ENCODE peak calls at places on chromosome 10, in seven cellular contexts. One of them, this sample, is unnamed.
A peak's percentile ranks its signal among the peaks of the same experiment; 100 is the strongest.

GRCh38 chr10:49457686-49458085 is 61.8 kb upstream of the DRGX start:
- DNase-seq in fibroblast of lung: peak; percentile 30
- DNase-seq in chondrocyte: no peak
- DNase-seq in T-helper 9 cell: no peak
- DNase-seq in KBM-7: no peak
- DNase-seq in activated B cell treated with CpG ODN at 0.5 μM for 24 hours: no peak
- DNase-seq in 8988T: no peak
- DNase-seq in this sample: no peak

GRCh38 chr10:127524869-127525268 is 24.2 kb upstream of the NPS start:
- DNase-seq in 8988T: no peak
- DNase-seq in fibroblast of lung: no peak
- DNase-seq in T-helper 9 cell: no peak
- DNase-seq in KBM-7: no peak
- DNase-seq in chondrocyte: no peak
- DNase-seq in activated B cell treated with CpG ODN at 0.5 μM for 24 hours: no peak
- DNase-seq in this sample: no peak

GRCh38 chr10:4982764-4983226 is 19.6 kb downstream of the AKR1C1 start:
- DNase-seq in T-helper 9 cell: no peak
- DNase-seq in 8988T: no peak
- DNase-seq in fibroblast of lung: peak; percentile 9
- DNase-seq in KBM-7: no peak
- DNase-seq in activated B cell treated with CpG ODN at 0.5 μM for 24 hours: no peak
- DNase-seq in chondrocyte: no peak
- DNase-seq in this sample: no peak

GRCh38 chr10:100826983-100827818 is 81.8 kb downstream of the PAX2 start:
- DNase-seq in T-helper 9 cell: peak; percentile 10
- DNase-seq in chondrocyte: no peak
- DNase-seq in activated B cell treated with CpG ODN at 0.5 μM for 24 hours: peak; percentile 52
- DNase-seq in fibroblast of lung: no peak
- DNase-seq in KBM-7: peak; percentile 66
- DNase-seq in 8988T: peak; percentile 95
- DNase-seq in this sample: no peak

GRCh38 chr10:5442056-5442989 is 30.0 kb downstream of the NET1 start:
- DNase-seq in 8988T: no peak
- DNase-seq in T-helper 9 cell: no peak
- DNase-seq in fibroblast of lung: no peak
- DNase-seq in activated B cell treated with CpG ODN at 0.5 μM for 24 hours: no peak
- DNase-seq in KBM-7: peak; percentile 80
- DNase-seq in chondrocyte: no peak
- DNase-seq in this sample: no peak

GRCh38 chr10:106278385-106278784 is 886.1 kb downstream of the SORCS1 start:
- DNase-seq in KBM-7: no peak
- DNase-seq in fibroblast of lung: no peak
- DNase-seq in T-helper 9 cell: no peak
- DNase-seq in 8988T: no peak
- DNase-seq in activated B cell treated with CpG ODN at 0.5 μM for 24 hours: no peak
- DNase-seq in chondrocyte: no peak
- DNase-seq in this sample: no peak

GRCh38 chr10:70656489-70656888 is 15.8 kb upstream of the ADAMTS14 start:
- DNase-seq in chondrocyte: peak; percentile 68
- DNase-seq in activated B cell treated with CpG ODN at 0.5 μM for 24 hours: no peak
- DNase-seq in KBM-7: peak; percentile 69
- DNase-seq in fibroblast of lung: peak; percentile 100
- DNase-seq in 8988T: no peak
- DNase-seq in T-helper 9 cell: no peak
- DNase-seq in this sample: peak; percentile 64

GRCh38 chr10:72255977-72256729 is 17.6 kb upstream of the DDIT4 start:
- DNase-seq in fibroblast of lung: no peak
- DNase-seq in chondrocyte: no peak
- DNase-seq in activated B cell treated with CpG ODN at 0.5 μM for 24 hours: no peak
- DNase-seq in KBM-7: no peak
- DNase-seq in 8988T: no peak
- DNase-seq in T-helper 9 cell: no peak
- DNase-seq in this sample: peak; percentile 1

GRCh38 chr10:25907247-25907646 is 26.8 kb upstream of the MYO3A start:
- DNase-seq in KBM-7: no peak
- DNase-seq in T-helper 9 cell: no peak
- DNase-seq in fibroblast of lung: no peak
- DNase-seq in chondrocyte: no peak
- DNase-seq in activated B cell treated with CpG ODN at 0.5 μM for 24 hours: no peak
- DNase-seq in 8988T: no peak
- DNase-seq in this sample: no peak

GRCh38 chr10:85124592-85124991 is 796.2 kb downstream of the CCSER2 start:
- DNase-seq in fibroblast of lung: no peak
- DNase-seq in KBM-7: no peak
- DNase-seq in activated B cell treated with CpG ODN at 0.5 μM for 24 hours: no peak
- DNase-seq in 8988T: no peak
- DNase-seq in chondrocyte: no peak
- DNase-seq in T-helper 9 cell: no peak
- DNase-seq in this sample: no peak

GRCh38 chr10:72764151-72764550 is 72.2 kb downstream of the MCU start:
- DNase-seq in 8988T: no peak
- DNase-seq in activated B cell treated with CpG ODN at 0.5 μM for 24 hours: no peak
- DNase-seq in KBM-7: no peak
- DNase-seq in T-helper 9 cell: no peak
- DNase-seq in fibroblast of lung: peak; percentile 97
- DNase-seq in chondrocyte: no peak
- DNase-seq in this sample: no peak

GRCh38 chr10:63164045-63164722 is 31.1 kb downstream of the NRBF2 start:
- DNase-seq in fibroblast of lung: no peak
- DNase-seq in chondrocyte: no peak
- DNase-seq in 8988T: no peak
- DNase-seq in activated B cell treated with CpG ODN at 0.5 μM for 24 hours: no peak
- DNase-seq in KBM-7: no peak
- DNase-seq in T-helper 9 cell: no peak
- DNase-seq in this sample: no peak

GRCh38 chr10:7310076-7310475 is 100.8 kb downstream of the SFMBT2 start:
- DNase-seq in chondrocyte: no peak
- DNase-seq in KBM-7: no peak
- DNase-seq in 8988T: no peak
- DNase-seq in T-helper 9 cell: no peak
- DNase-seq in activated B cell treated with CpG ODN at 0.5 μM for 24 hours: no peak
- DNase-seq in fibroblast of lung: no peak
- DNase-seq in this sample: no peak

GRCh38 chr10:98384531-98385133 is 30.4 kb downstream of the PYROXD2 start:
- DNase-seq in KBM-7: peak; percentile 7
- DNase-seq in chondrocyte: no peak
- DNase-seq in 8988T: no peak
- DNase-seq in T-helper 9 cell: no peak
- DNase-seq in fibroblast of lung: no peak
- DNase-seq in activated B cell treated with CpG ODN at 0.5 μM for 24 hours: no peak
- DNase-seq in this sample: no peak

GRCh38 chr10:96693431-96693830 is 26.9 kb downstream of the PIK3AP1 start:
- DNase-seq in activated B cell treated with CpG ODN at 0.5 μM for 24 hours: no peak
- DNase-seq in fibroblast of lung: no peak
- DNase-seq in 8988T: no peak
- DNase-seq in KBM-7: no peak
- DNase-seq in T-helper 9 cell: no peak
- DNase-seq in chondrocyte: no peak
- DNase-seq in this sample: no peak

This sample was measured in left lung.